ENCODE peak calls at places on chromosome 6, in nine cellular contexts. One of them, this sample, is unnamed.

GRCh38 chr6:3343089-3343901 is 84.5 kb downstream of the PSMG4 start:
- DNase-seq in astrocyte of the spinal cord: no peak
- DNase-seq in GM10248: no peak
- DNase-seq in CD8-positive, alpha-beta T cell: no peak
- DNase-seq in AG09309: no peak
- DNase-seq in HL-60: no peak
- DNase-seq in cardiac muscle cell: peak; percentile 11
- DNase-seq in K562: no peak
- DNase-seq in endothelial cell of umbilical vein: no peak
- DNase-seq in this sample: no peak

GRCh38 chr6:148445116-148445515 is 102.5 kb downstream of the SASH1 start:
- DNase-seq in astrocyte of the spinal cord: no peak
- DNase-seq in GM10248: no peak
- DNase-seq in CD8-positive, alpha-beta T cell: no peak
- DNase-seq in AG09309: no peak
- DNase-seq in HL-60: no peak
- DNase-seq in cardiac muscle cell: no peak
- DNase-seq in K562: no peak
- DNase-seq in endothelial cell of umbilical vein: no peak
- DNase-seq in this sample: no peak

GRCh38 chr6:170212051-170212756 is 78.7 kb downstream of the DLL1 start:
- DNase-seq in astrocyte of the spinal cord: no peak
- DNase-seq in GM10248: no peak
- DNase-seq in CD8-positive, alpha-beta T cell: peak; percentile 5
- DNase-seq in AG09309: no peak
- DNase-seq in HL-60: no peak
- DNase-seq in cardiac muscle cell: no peak
- DNase-seq in K562: no peak
- DNase-seq in endothelial cell of umbilical vein: no peak
- DNase-seq in this sample: no peak

GRCh38 chr6:157392927-157393666 is 12.1 kb downstream of the ZDHHC14 start:
- DNase-seq in astrocyte of the spinal cord: no peak
- DNase-seq in GM10248: no peak
- DNase-seq in CD8-positive, alpha-beta T cell: no peak
- DNase-seq in AG09309: no peak
- DNase-seq in HL-60: no peak
- DNase-seq in cardiac muscle cell: peak; percentile 39
- DNase-seq in K562: peak; percentile 83
- DNase-seq in endothelial cell of umbilical vein: no peak
- DNase-seq in this sample: no peak

GRCh38 chr6:37048851-37049734 is 43.6 kb downstream of the FGD2 start:
- DNase-seq in astrocyte of the spinal cord: peak; percentile 81
- DNase-seq in GM10248: peak; percentile 79
- DNase-seq in CD8-positive, alpha-beta T cell: peak; percentile 78
- DNase-seq in AG09309: no peak
- DNase-seq in HL-60: no peak
- DNase-seq in cardiac muscle cell: no peak
- DNase-seq in K562: peak; percentile 50
- DNase-seq in endothelial cell of umbilical vein: peak; percentile 39
- DNase-seq in this sample: no peak

GRCh38 chr6:43878823-43879495 is 108.9 kb downstream of the VEGFA start:
- DNase-seq in astrocyte of the spinal cord: no peak
- DNase-seq in GM10248: no peak
- DNase-seq in CD8-positive, alpha-beta T cell: no peak
- DNase-seq in AG09309: no peak
- DNase-seq in HL-60: no peak
- DNase-seq in cardiac muscle cell: no peak
- DNase-seq in K562: no peak
- DNase-seq in endothelial cell of umbilical vein: no peak
- DNase-seq in this sample: no peak

GRCh38 chr6:107152633-107153032 is 37.3 kb upstream of the BEND3 start:
- DNase-seq in astrocyte of the spinal cord: no peak
- DNase-seq in GM10248: no peak
- DNase-seq in CD8-positive, alpha-beta T cell: no peak
- DNase-seq in AG09309: no peak
- DNase-seq in HL-60: no peak
- DNase-seq in cardiac muscle cell: no peak
- DNase-seq in K562: no peak
- DNase-seq in endothelial cell of umbilical vein: no peak
- DNase-seq in this sample: no peak

GRCh38 chr6:168210239-168211107 is 109.1 kb downstream of the DACT2 start:
- DNase-seq in astrocyte of the spinal cord: no peak
- DNase-seq in GM10248: no peak
- DNase-seq in CD8-positive, alpha-beta T cell: no peak
- DNase-seq in AG09309: no peak
- DNase-seq in HL-60: no peak
- DNase-seq in cardiac muscle cell: no peak
- DNase-seq in K562: no peak
- DNase-seq in endothelial cell of umbilical vein: no peak
- DNase-seq in this sample: no peak

GRCh38 chr6:29810371-29810770 is 17.3 kb upstream of the HLA-G start:
- DNase-seq in astrocyte of the spinal cord: no peak
- DNase-seq in GM10248: no peak
- DNase-seq in CD8-positive, alpha-beta T cell: no peak
- DNase-seq in AG09309: no peak
- DNase-seq in HL-60: no peak
- DNase-seq in cardiac muscle cell: no peak
- DNase-seq in K562: no peak
- DNase-seq in endothelial cell of umbilical vein: no peak
- DNase-seq in this sample: no peak

GRCh38 chr6:113858605-113859348 is 1.6 kb downstream of the MARCKS start:
- DNase-seq in astrocyte of the spinal cord: peak; percentile 90
- DNase-seq in GM10248: peak; percentile 95
- DNase-seq in CD8-positive, alpha-beta T cell: peak; percentile 67
- DNase-seq in AG09309: peak; percentile 72
- DNase-seq in HL-60: peak; percentile 76
- DNase-seq in cardiac muscle cell: peak; percentile 94
- DNase-seq in K562: peak; percentile 92
- DNase-seq in endothelial cell of umbilical vein: peak; percentile 92
- DNase-seq in this sample: peak; percentile 77

GRCh38 chr6:118893882-118894424 is at the start of gene ASF1A:
- DNase-seq in astrocyte of the spinal cord: peak; percentile 99
- DNase-seq in GM10248: peak; percentile 92
- DNase-seq in CD8-positive, alpha-beta T cell: peak; percentile 94
- DNase-seq in AG09309: peak; percentile 92
- DNase-seq in HL-60: peak; percentile 99
- DNase-seq in cardiac muscle cell: peak; percentile 97
- DNase-seq in K562: peak; percentile 92
- DNase-seq in endothelial cell of umbilical vein: peak; percentile 98
- DNase-seq in this sample: peak; percentile 96

GRCh38 chr6:49151461-49151860 is 311.6 kb downstream of the MMUT start:
- DNase-seq in astrocyte of the spinal cord: peak; percentile 3
- DNase-seq in GM10248: no peak
- DNase-seq in CD8-positive, alpha-beta T cell: no peak
- DNase-seq in AG09309: no peak
- DNase-seq in HL-60: no peak
- DNase-seq in cardiac muscle cell: no peak
- DNase-seq in K562: no peak
- DNase-seq in endothelial cell of umbilical vein: no peak
- DNase-seq in this sample: no peak

GRCh38 chr6:122730775-122731386 is 48.6 kb upstream of the FABP7 start:
- DNase-seq in astrocyte of the spinal cord: peak; percentile 53
- DNase-seq in GM10248: no peak
- DNase-seq in CD8-positive, alpha-beta T cell: no peak
- DNase-seq in AG09309: no peak
- DNase-seq in HL-60: no peak
- DNase-seq in cardiac muscle cell: peak; percentile 45
- DNase-seq in K562: peak; percentile 31
- DNase-seq in endothelial cell of umbilical vein: peak; percentile 28
- DNase-seq in this sample: no peak

GRCh38 chr6:42696526-42697267 is 25.7 kb downstream of the PRPH2 start:
- DNase-seq in astrocyte of the spinal cord: peak; percentile 55
- DNase-seq in GM10248: no peak
- DNase-seq in CD8-positive, alpha-beta T cell: no peak
- DNase-seq in AG09309: no peak
- DNase-seq in HL-60: no peak
- DNase-seq in cardiac muscle cell: no peak
- DNase-seq in K562: no peak
- DNase-seq in endothelial cell of umbilical vein: no peak
- DNase-seq in this sample: no peak

GRCh38 chr6:1316482-1317220 is 4.8 kb downstream of the FOXQ1 start:
- DNase-seq in astrocyte of the spinal cord: no peak
- DNase-seq in GM10248: no peak
- DNase-seq in CD8-positive, alpha-beta T cell: no peak
- DNase-seq in AG09309: no peak
- DNase-seq in HL-60: no peak
- DNase-seq in cardiac muscle cell: peak; percentile 42
- DNase-seq in K562: no peak
- DNase-seq in endothelial cell of umbilical vein: no peak
- DNase-seq in this sample: no peak

GRCh38 chr6:80094017-80094416 is 12.5 kb upstream of the BCKDHB start:
- DNase-seq in astrocyte of the spinal cord: peak; percentile 37
- DNase-seq in GM10248: peak; percentile 26
- DNase-seq in CD8-positive, alpha-beta T cell: no peak
- DNase-seq in AG09309: no peak
- DNase-seq in HL-60: no peak
- DNase-seq in cardiac muscle cell: peak; percentile 35
- DNase-seq in K562: peak; percentile 33
- DNase-seq in endothelial cell of umbilical vein: peak; percentile 38
- DNase-seq in this sample: peak; percentile 6

GRCh38 chr6:47405273-47405672 is 72.3 kb upstream of the CD2AP start:
- DNase-seq in astrocyte of the spinal cord: no peak
- DNase-seq in GM10248: no peak
- DNase-seq in CD8-positive, alpha-beta T cell: no peak
- DNase-seq in AG09309: no peak
- DNase-seq in HL-60: no peak
- DNase-seq in cardiac muscle cell: no peak
- DNase-seq in K562: no peak
- DNase-seq in endothelial cell of umbilical vein: no peak
- DNase-seq in this sample: no peak

GRCh38 chr6:32668226-32668747 is 1.8 kb upstream of the HLA-DQB1 start:
- DNase-seq in astrocyte of the spinal cord: no peak
- DNase-seq in GM10248: peak; percentile 76
- DNase-seq in CD8-positive, alpha-beta T cell: peak; percentile 36
- DNase-seq in AG09309: no peak
- DNase-seq in HL-60: no peak
- DNase-seq in cardiac muscle cell: peak; percentile 84
- DNase-seq in K562: no peak
- DNase-seq in endothelial cell of umbilical vein: no peak
- DNase-seq in this sample: peak; percentile 41

GRCh38 chr6:72466471-72466870 is 155.4 kb upstream of the KCNQ5 start:
- DNase-seq in astrocyte of the spinal cord: no peak
- DNase-seq in GM10248: no peak
- DNase-seq in CD8-positive, alpha-beta T cell: no peak
- DNase-seq in AG09309: no peak
- DNase-seq in HL-60: no peak
- DNase-seq in cardiac muscle cell: no peak
- DNase-seq in K562: no peak
- DNase-seq in endothelial cell of umbilical vein: no peak
- DNase-seq in this sample: no peak
- TF ChIP-seq CTCF in astrocyte of the spinal cord: no peak
- TF ChIP-seq CTCF in GM10248: no peak
- TF ChIP-seq CTCF in CD8-positive, alpha-beta T cell: no peak
- TF ChIP-seq CTCF in AG09309: no peak
- TF ChIP-seq CTCF in HL-60: no peak
- TF ChIP-seq CTCF in cardiac muscle cell: no peak
- TF ChIP-seq CTCF in K562: no peak
- TF ChIP-seq CTCF in endothelial cell of umbilical vein: no peak
- TF ChIP-seq CTCF in this sample: no peak

DNA sequence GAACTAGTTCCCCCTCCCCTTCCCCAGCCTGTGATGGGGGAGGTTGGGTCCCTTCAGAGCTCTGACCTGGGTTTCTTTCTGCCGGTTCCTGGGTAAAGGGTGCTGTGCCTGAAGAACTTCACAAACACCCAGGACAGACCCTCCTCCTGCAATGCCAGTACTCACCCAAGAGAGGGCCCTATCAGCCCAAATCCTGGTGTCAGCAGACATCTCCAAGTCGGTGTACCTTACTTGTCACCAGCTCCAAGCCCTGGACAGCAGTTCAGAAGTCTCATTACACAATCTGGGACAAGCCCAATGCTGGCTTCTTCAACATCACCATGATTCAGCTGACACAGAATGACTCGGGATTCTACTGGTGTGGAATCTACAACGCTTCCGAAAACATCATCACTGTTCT is 467 bp downstream of the TREML4 start:
- DNase-seq in astrocyte of the spinal cord: no peak
- DNase-seq in GM10248: no peak
- DNase-seq in CD8-positive, alpha-beta T cell: no peak
- DNase-seq in AG09309: no peak
- DNase-seq in HL-60: peak; percentile 63
- DNase-seq in cardiac muscle cell: no peak
- DNase-seq in K562: no peak
- DNase-seq in endothelial cell of umbilical vein: no peak
- DNase-seq in this sample: no peak
- TF ChIP-seq CTCF in astrocyte of the spinal cord: no peak
- TF ChIP-seq CTCF in GM10248: peak; percentile 11
- TF ChIP-seq CTCF in CD8-positive, alpha-beta T cell: no peak
- TF ChIP-seq CTCF in AG09309: no peak
- TF ChIP-seq CTCF in HL-60: no peak
- TF ChIP-seq CTCF in cardiac muscle cell: no peak
- TF ChIP-seq CTCF in K562: peak; percentile 51
- TF ChIP-seq CTCF in endothelial cell of umbilical vein: no peak
- TF ChIP-seq CTCF in this sample: no peak

GRCh38 chr6:127990081-127990480 is 89.2 kb upstream of the THEMIS start:
- DNase-seq in astrocyte of the spinal cord: no peak
- DNase-seq in GM10248: no peak
- DNase-seq in CD8-positive, alpha-beta T cell: no peak
- DNase-seq in AG09309: no peak
- DNase-seq in HL-60: no peak
- DNase-seq in cardiac muscle cell: no peak
- DNase-seq in K562: no peak
- DNase-seq in endothelial cell of umbilical vein: no peak
- DNase-seq in this sample: no peak
- TF ChIP-seq CTCF in astrocyte of the spinal cord: no peak
- TF ChIP-seq CTCF in GM10248: no peak
- TF ChIP-seq CTCF in CD8-positive, alpha-beta T cell: no peak
- TF ChIP-seq CTCF in AG09309: no peak
- TF ChIP-seq CTCF in HL-60: no peak
- TF ChIP-seq CTCF in cardiac muscle cell: no peak
- TF ChIP-seq CTCF in K562: no peak
- TF ChIP-seq CTCF in endothelial cell of umbilical vein: no peak
- TF ChIP-seq CTCF in this sample: no peak

DNA sequence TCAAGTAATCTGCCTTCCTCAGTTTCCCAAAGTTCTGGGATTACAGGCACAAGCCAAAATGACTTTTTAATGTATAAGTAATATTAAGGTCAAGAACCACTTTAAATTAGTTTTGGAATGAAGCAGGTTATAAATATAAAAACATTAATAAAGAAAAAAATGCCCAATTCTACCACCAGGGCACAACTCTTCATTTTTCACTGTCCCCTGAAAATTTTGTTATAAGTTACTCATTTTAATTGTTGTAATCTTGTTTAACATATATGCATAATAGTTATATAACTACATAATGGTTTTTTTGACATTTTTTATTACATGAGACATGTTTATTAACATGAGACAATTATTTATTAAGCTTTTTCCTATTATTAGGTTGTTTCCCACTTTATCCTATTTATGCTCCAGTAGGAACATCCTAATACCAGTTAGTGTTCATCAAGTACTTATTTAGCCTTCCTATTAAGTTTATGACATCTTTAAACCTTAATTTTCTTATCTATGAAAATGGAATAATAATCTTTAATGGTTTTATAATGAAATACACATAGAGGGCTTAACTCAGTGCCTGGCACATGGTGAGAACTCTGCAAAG is 182.1 kb upstream of the SCGN start:
- DNase-seq in astrocyte of the spinal cord: no peak
- DNase-seq in GM10248: no peak
- DNase-seq in CD8-positive, alpha-beta T cell: no peak
- DNase-seq in AG09309: no peak
- DNase-seq in HL-60: no peak
- DNase-seq in cardiac muscle cell: no peak
- DNase-seq in K562: no peak
- DNase-seq in endothelial cell of umbilical vein: no peak
- DNase-seq in this sample: no peak
- TF ChIP-seq CTCF in astrocyte of the spinal cord: peak; percentile 18
- TF ChIP-seq CTCF in GM10248: no peak
- TF ChIP-seq CTCF in CD8-positive, alpha-beta T cell: peak; percentile 21
- TF ChIP-seq CTCF in AG09309: no peak
- TF ChIP-seq CTCF in HL-60: no peak
- TF ChIP-seq CTCF in cardiac muscle cell: no peak
- TF ChIP-seq CTCF in K562: no peak
- TF ChIP-seq CTCF in endothelial cell of umbilical vein: no peak
- TF ChIP-seq CTCF in this sample: peak; percentile 16